ENCODE peak calls at places on chromosomes 11 and 22, in six cellular contexts. Y is A549, N is heart right ventricle, H is thoracic aorta, P is adrenal gland, T is WERI-Rb-1. X is an unnamed sample.

GRCh38 chr22:44092636-44093220 is 68.6 kb downstream of the PARVB start:
- DNase-seq in H (no peak), N (no peak), P (no peak), Y (no peak), T (no peak), X (no peak)

GRCh38 chr11:15901046-15901445 is 455.3 kb downstream of the SOX6 start:
- DNase-seq in Y (no peak), P (no peak), N (peak), H (no peak), T (peak), X (peak)

GRCh38 chr11:100785148-100785983 is 98.3 kb downstream of the ARHGAP42 start:
- DNase-seq in H (no peak), N (peak), P (no peak), T (no peak), Y (no peak), X (peak)

GRCh38 chr11:36583667-36584066 is 10.6 kb upstream of the IFTAP start:
- DNase-seq in N (no peak), P (no peak), Y (no peak), H (no peak), T (no peak), X (no peak)

GRCh38 chr11:125351045-125351867 is 144.8 kb downstream of the FEZ1 start:
- DNase-seq in H (no peak), Y (no peak), T (no peak), N (no peak), P (no peak), X (no peak)

GRCh38 chr11:63015521-63016215 is at the start of gene SLC22A8:
- DNase-seq in Y (no peak), T (peak), H (no peak), P (no peak), N (no peak), X (no peak)

GRCh38 chr11:85827768-85828639 is 17.1 kb upstream of the SYTL2 start:
- DNase-seq in N (no peak), H (no peak), T (no peak), P (no peak), Y (peak), X (peak)

GRCh38 chr11:77467233-77467632 is 6.7 kb downstream of the PAK1 start:
- DNase-seq in N (no peak), P (no peak), T (no peak), H (no peak), Y (no peak), X (no peak)

GRCh38 chr11:60951909-60952741 is at the start of gene SLC15A3:
- DNase-seq in Y (no peak), P (peak), N (peak), T (no peak), H (peak), X (peak)

GRCh38 chr11:126491092-126491491 is 135.6 kb downstream of the ST3GAL4 start:
- DNase-seq in T (no peak), N (no peak), Y (no peak), P (no peak), H (no peak), X (no peak)

GRCh38 chr22:29136715-29137700 is 64.2 kb downstream of the KREMEN1 start:
- DNase-seq in H (no peak), P (no peak), N (no peak), T (peak), Y (no peak), X (no peak)

GRCh38 chr11:7272373-7272772 is 20.7 kb downstream of the SYT9 start:
- DNase-seq in P (no peak), Y (no peak), N (no peak), T (no peak), H (no peak), X (no peak)

GRCh38 chr11:57094206-57094940 is 87.4 kb upstream of the LRRC55 start:
- DNase-seq in N (no peak), T (no peak), H (no peak), P (no peak), Y (no peak), X (peak)

GRCh38 chr11:112477152-112477928 is 216.7 kb upstream of the PLET1 start:
- DNase-seq in Y (no peak), T (no peak), P (no peak), H (no peak), N (no peak), X (no peak)

GRCh38 chr11:65591939-65592814 is 3.4 kb downstream of the KCNK7 start:
- DNase-seq in Y (no peak), P (no peak), H (no peak), T (no peak), N (no peak), X (peak)

GRCh38 chr22:19957445-19957844 is 15.8 kb upstream of the TXNRD2 start:
- DNase-seq in H (no peak), Y (no peak), N (no peak), P (no peak), T (no peak), X (no peak)
- TF ChIP-seq CTCF in H (no peak), Y (no peak), N (no peak), P (no peak), T (peak), X (no peak)

DNA sequence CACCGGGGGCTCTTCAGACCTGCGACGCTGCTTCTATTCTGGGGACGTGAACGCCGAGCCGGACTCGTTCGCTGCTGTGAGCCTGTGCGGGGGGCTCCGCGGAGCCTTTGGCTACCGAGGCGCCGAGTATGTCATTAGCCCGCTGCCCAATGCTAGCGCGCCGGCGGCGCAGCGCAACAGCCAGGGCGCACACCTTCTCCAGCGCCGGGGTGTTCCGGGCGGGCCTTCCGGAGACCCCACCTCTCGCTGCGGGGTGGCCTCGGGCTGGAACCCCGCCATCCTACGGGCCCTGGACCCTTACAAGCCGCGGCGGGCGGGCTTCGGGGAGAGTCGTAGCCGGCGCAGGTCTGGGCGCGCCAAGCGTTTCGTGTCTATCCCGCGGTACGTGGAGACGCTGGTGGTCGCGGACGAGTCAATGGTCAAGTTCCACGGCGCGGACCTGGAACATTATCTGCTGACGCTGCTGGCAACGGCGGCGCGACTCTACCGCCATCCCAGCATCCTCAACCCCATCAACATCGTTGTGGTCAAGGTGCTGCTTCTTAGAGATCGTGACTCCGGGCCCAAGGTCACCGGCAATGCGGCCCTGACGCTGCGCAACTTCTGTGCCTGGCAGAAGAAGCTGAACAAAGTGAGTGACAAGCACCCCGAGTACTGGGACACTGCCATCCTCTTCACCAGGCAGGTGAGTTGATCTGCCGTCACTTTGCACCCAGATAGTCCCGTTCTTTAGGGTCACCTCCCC is 973 bp downstream of the ADAMTS15 start:
- DNase-seq in T (no peak), N (no peak), Y (no peak), P (no peak), H (no peak), X (peak)
- H3K27ac ChIP-seq in T (no peak), N (peak), Y (peak), P (peak), H (peak), X (peak)

GRCh38 chr22:35299217-35299716 is 427 bp upstream of the TOM1 start:
- DNase-seq in N (no peak), T (no peak), P (peak), Y (no peak), H (no peak), X (peak)
- TF ChIP-seq CTCF in N (peak), T (no peak), P (peak), Y (no peak), H (peak), X (no peak)

DNA sequence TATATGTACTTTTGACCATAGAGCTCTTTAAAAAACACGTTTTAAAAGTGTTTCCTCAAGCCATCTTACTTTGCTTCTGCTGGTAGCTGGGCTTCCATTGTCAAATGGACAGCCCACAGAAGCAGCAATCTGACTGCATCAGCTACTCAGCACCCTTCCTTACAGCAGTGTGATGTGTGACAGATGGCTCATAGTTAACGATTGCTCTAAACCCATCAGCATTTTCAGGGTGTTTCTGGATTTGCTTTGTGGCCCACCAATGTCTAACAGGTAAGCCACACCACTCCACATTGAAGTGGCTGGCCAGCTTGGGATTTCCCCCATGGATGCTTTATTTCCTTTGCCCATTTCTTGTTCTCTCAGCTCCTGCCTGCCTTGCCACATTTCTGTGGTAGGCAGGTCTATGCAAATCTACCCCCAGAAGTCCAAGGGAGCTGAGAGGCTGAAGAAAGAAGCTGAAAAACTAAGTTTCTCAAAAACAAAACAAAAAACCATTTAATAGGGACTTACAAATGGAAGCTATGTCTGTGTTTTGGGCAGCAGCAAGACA is 7.3 kb upstream of the FAR1 start:
- DNase-seq in P (no peak), Y (no peak), H (no peak), T (no peak), N (no peak), X (no peak)
- H3K27ac ChIP-seq in P (no peak), Y (no peak), H (no peak), T (no peak), N (no peak), X (no peak)

X was measured in cardiac muscle cell.